ENCODE peak calls at places on chromosome 17, in four cellular contexts. One of them, this sample, is unnamed.

GRCh38 chr17:28916302-28916934 is 13.5 kb upstream of the DHRS13 start:
- DNase-seq in kidney tubule cell: peak
- DNase-seq in endothelial cell: peak
- DNase-seq in lower leg skin: peak
- DNase-seq in this sample: no peak

GRCh38 chr17:82029990-82030469 is 1.4 kb upstream of the RAC3 start:
- DNase-seq in endothelial cell: no peak
- DNase-seq in lower leg skin: no peak
- DNase-seq in kidney tubule cell: no peak
- DNase-seq in this sample: no peak

GRCh38 chr17:66791337-66791736 is 43.6 kb upstream of the CACNG5 start:
- DNase-seq in lower leg skin: peak
- DNase-seq in kidney tubule cell: no peak
- DNase-seq in endothelial cell: no peak
- DNase-seq in this sample: no peak

GRCh38 chr17:7977805-7978204 is 24.6 kb upstream of the GUCY2D start:
- DNase-seq in endothelial cell: no peak
- DNase-seq in kidney tubule cell: no peak
- DNase-seq in lower leg skin: no peak
- DNase-seq in this sample: no peak

GRCh38 chr17:62703776-62704380 is 76.4 kb downstream of the MRC2 start:
- DNase-seq in kidney tubule cell: peak
- DNase-seq in endothelial cell: peak
- DNase-seq in lower leg skin: peak
- DNase-seq in this sample: peak

GRCh38 chr17:58416937-58417299 is 416 bp downstream of the RNF43 start:
- DNase-seq in lower leg skin: no peak
- DNase-seq in endothelial cell: no peak
- DNase-seq in kidney tubule cell: no peak
- DNase-seq in this sample: no peak

GRCh38 chr17:66707051-66707450 is 127.9 kb upstream of the CACNG5 start:
- DNase-seq in endothelial cell: no peak
- DNase-seq in kidney tubule cell: peak
- DNase-seq in lower leg skin: no peak
- DNase-seq in this sample: no peak

GRCh38 chr17:28008526-28008925 is 34.0 kb upstream of the NLK start:
- DNase-seq in kidney tubule cell: peak
- DNase-seq in endothelial cell: peak
- DNase-seq in lower leg skin: no peak
- DNase-seq in this sample: no peak

GRCh38 chr17:77935121-77935571 is 23.4 kb upstream of the TNRC6C start:
- DNase-seq in kidney tubule cell: no peak
- DNase-seq in lower leg skin: no peak
- DNase-seq in endothelial cell: no peak
- DNase-seq in this sample: no peak

This sample was measured in right atrium auricular region.